ENCODE peak calls at places on chromosomes 12 and 14, in four cellular contexts. G is GM12878, Y is thoracic aorta, I is heart left ventricle. D is an unnamed sample. For H3K4me1, the result is how much of the 10 kb centered on the place peaks cover.

GRCh38 chr12:110199360-110200123 is 75.4 kb downstream of the IFT81 start:
- DNase-seq in G (peak), Y (no peak), I (no peak), D (no peak)

GRCh38 chr12:81866081-81866480 is 106.9 kb upstream of the PPFIA2 start:
- DNase-seq in G (no peak), Y (no peak), I (no peak), D (no peak)

GRCh38 chr12:12350868-12351463 is 924 bp upstream of the MANSC1 start:
- DNase-seq in G (no peak), Y (no peak), I (no peak), D (no peak)

GRCh38 chr14:30450620-30451019 is 108.3 kb upstream of the G2E3 start:
- DNase-seq in G (no peak), Y (no peak), I (no peak), D (no peak)

GRCh38 chr12:20863056-20863455 is 52.6 kb downstream of the SLCO1B3 start:
- DNase-seq in G (no peak), Y (no peak), I (no peak), D (no peak)

GRCh38 chr14:86363047-86363446 is 833.1 kb downstream of the FLRT2 start:
- DNase-seq in G (no peak), Y (no peak), I (no peak), D (no peak)

GRCh38 chr14:53355581-53356112 is 202.5 kb upstream of the DDHD1 start:
- DNase-seq in G (no peak), Y (no peak), I (no peak), D (no peak)

GRCh38 chr12:52837341-52837741 is 3.2 kb upstream of the KRT79 start:
- DNase-seq in G (no peak), Y (no peak), I (no peak), D (no peak)

GRCh38 chr14:64191756-64192155 is 102.4 kb downstream of the ESR2 start:
- DNase-seq in G (no peak), Y (no peak), I (no peak), D (no peak)

GRCh38 chr14:68736519-68736918 is 56.3 kb downstream of the ZFP36L1 start:
- DNase-seq in G (no peak), Y (no peak), I (no peak), D (no peak)

GRCh38 chr12:49881400-49882247 is 22.1 kb downstream of the FAIM2 start:
- DNase-seq in G (no peak), Y (no peak), I (peak), D (no peak)

GRCh38 chr12:52622349-52622748 is 4.0 kb upstream of the KRT73 start:
- DNase-seq in G (no peak), Y (no peak), I (no peak), D (no peak)

GRCh38 chr14:94671870-94672444 is 59.8 kb downstream of the SERPINA3 start:
- DNase-seq in G (no peak), Y (no peak), I (no peak), D (no peak)
- TF ChIP-seq CTCF in G (no peak), Y (no peak), I (no peak), D (no peak)

GRCh38 chr14:21257395-21258193 is 11.6 kb downstream of the HNRNPC start:
- DNase-seq in G (no peak), Y (no peak), I (no peak), D (no peak)

GRCh38 chr14:21258194-21258888 is 10.9 kb downstream of the HNRNPC start:
- DNase-seq in G (no peak), Y (no peak), I (no peak), D (no peak)

GRCh38 chr14:21252149-21252548 is 17.1 kb downstream of the HNRNPC start:
- DNase-seq in G (no peak), Y (no peak), I (no peak), D (no peak)

GRCh38 chr14:21256539-21257394 is 12.5 kb downstream of the HNRNPC start:
- DNase-seq in G (no peak), Y (no peak), I (no peak), D (no peak)

DNA sequence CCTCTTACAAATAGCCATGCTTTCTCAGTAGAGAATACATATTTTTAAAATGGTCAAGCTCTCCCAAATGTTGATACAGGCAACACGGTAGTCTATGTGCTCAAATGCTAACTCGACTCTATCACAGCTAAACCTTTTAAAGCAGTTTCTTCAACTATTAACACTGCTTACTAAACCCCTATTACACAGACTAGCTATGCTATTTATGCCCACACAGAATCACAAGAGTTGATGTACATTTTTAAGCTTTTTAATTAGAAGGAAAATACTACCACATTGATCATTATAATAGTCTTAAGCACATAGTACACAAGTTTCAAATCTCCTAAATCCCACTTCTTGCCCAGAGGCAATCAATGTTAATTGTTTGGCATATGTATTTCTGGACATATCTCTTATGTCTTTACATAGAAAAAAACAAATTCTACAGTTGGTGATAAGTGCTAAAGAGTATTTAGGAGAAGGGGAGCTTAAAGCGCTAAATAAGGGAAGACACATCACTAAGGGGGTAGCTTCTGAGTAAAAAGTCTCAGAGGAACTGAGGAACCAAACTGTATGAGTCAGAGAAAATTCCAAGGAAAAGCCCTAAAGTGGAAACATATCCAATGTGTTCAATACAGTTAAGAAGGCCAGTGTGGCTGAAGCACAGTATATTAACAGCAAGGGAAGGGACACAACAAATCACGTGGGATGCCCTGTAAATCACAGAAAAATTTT is 13.7 kb downstream of the HNRNPC start:
- DNase-seq in G (no peak), Y (no peak), I (no peak), D (no peak)
- H3K4me1 ChIP-seq in G (under half), Y (under half), I (half or more), D (half or more)

DNA sequence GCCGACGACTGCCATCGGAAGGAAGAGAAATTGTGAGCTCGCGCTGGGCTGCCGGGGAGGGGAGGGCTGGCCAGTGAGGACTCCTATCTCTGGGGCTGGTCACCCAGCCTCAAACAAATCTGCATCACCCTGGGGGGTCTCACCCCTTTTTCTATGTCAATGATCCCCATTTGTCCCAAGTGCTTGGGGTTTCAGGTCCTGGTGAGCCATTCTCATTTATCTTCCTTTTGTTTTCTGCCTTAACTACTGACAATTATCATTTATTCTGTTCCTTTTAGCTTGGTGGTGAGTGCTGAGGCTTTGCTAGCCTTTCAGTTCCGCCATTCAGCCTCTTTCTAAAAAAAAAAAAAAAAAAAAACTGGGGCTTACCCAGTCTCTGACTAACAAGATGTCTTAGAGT is 22.8 kb upstream of the USP44 start:
- DNase-seq in G (no peak), Y (no peak), I (no peak), D (no peak)
- H3K27ac ChIP-seq in G (peak), Y (no peak), I (no peak), D (no peak)

GRCh38 chr12:132284618-132285310 is 44.6 kb downstream of the GALNT9 start:
- DNase-seq in G (no peak), Y (no peak), I (peak), D (no peak)

GRCh38 chr12:132282031-132282949 is 47.1 kb downstream of the GALNT9 start:
- DNase-seq in G (no peak), Y (no peak), I (no peak), D (no peak)

GRCh38 chr12:132281021-132281420 is 48.4 kb downstream of the GALNT9 start:
- DNase-seq in G (no peak), Y (no peak), I (peak), D (no peak)

GRCh38 chr12:132284071-132284492 is 45.3 kb downstream of the GALNT9 start:
- DNase-seq in G (no peak), Y (no peak), I (peak), D (no peak)

GRCh38 chr12:132282950-132283771 is 46.2 kb downstream of the GALNT9 start:
- DNase-seq in G (no peak), Y (no peak), I (peak), D (peak)
- TF ChIP-seq CTCF in G (no peak), Y (no peak), I (no peak), D (no peak)

GRCh38 chr14:89160437-89160836 is 256.6 kb downstream of the FOXN3 start:
- DNase-seq in G (no peak), Y (no peak), I (no peak), D (no peak)

GRCh38 chr14:89158701-89159100 is 258.3 kb downstream of the FOXN3 start:
- DNase-seq in G (no peak), Y (no peak), I (no peak), D (no peak)

GRCh38 chr14:89155491-89155890 is 261.5 kb downstream of the FOXN3 start:
- DNase-seq in G (no peak), Y (no peak), I (no peak), D (no peak)
- H3K4me1 ChIP-seq in G (under half), Y (under half), I (under half), D (under half)